ENCODE peak calls at places on chromosome 14, in seven cellular contexts. D is thyroid gland, B is transverse colon, W is foreskin fibroblast, Z is kidney epithelial cell, Q is AG04450, K is fibroblast of lung. M is an unnamed sample.

GRCh38 chr14:32028599-32028998 is 48.5 kb upstream of the ARHGAP5 start:
- DNase-seq in D (no peak), B (no peak), W (no peak), Z (peak), Q (no peak), K (peak), M (peak)

GRCh38 chr14:84403585-84403984 is 1126.4 kb upstream of the FLRT2 start:
- DNase-seq in D (peak), B (no peak), W (no peak), Z (peak), Q (no peak), K (no peak), M (no peak)

GRCh38 chr14:81829447-81829846 is 295.8 kb upstream of the SEL1L start:
- DNase-seq in D (no peak), B (no peak), W (no peak), Z (no peak), Q (no peak), K (no peak), M (no peak)

GRCh38 chr14:94867931-94868597 is 98.2 kb upstream of the GSC start:
- DNase-seq in D (no peak), B (no peak), W (no peak), Z (no peak), Q (no peak), K (peak), M (no peak)

GRCh38 chr14:93953263-93953662 is 23.1 kb downstream of the ASB2 start:
- DNase-seq in D (no peak), B (peak), W (no peak), Z (no peak), Q (no peak), K (no peak), M (no peak)

GRCh38 chr14:51035611-51036192 is 59.2 kb downstream of the TRIM9 start:
- DNase-seq in D (no peak), B (no peak), W (no peak), Z (no peak), Q (no peak), K (peak), M (no peak)

GRCh38 chr14:88270781-88271180 is 52.3 kb downstream of the KCNK10 start:
- DNase-seq in D (no peak), B (peak), W (no peak), Z (no peak), Q (no peak), K (no peak), M (no peak)

GRCh38 chr14:50530358-50530757 is 2.0 kb downstream of the MAP4K5 start:
- DNase-seq in D (no peak), B (no peak), W (no peak), Z (no peak), Q (no peak), K (peak), M (no peak)

GRCh38 chr14:86038401-86038985 is 508.5 kb downstream of the FLRT2 start:
- DNase-seq in D (peak), B (peak), W (peak), Z (no peak), Q (peak), K (peak), M (no peak)

GRCh38 chr14:38342803-38343202 is 86.9 kb upstream of the CLEC14A start:
- DNase-seq in D (no peak), B (no peak), W (peak), Z (peak), Q (peak), K (peak), M (peak)

DNA sequence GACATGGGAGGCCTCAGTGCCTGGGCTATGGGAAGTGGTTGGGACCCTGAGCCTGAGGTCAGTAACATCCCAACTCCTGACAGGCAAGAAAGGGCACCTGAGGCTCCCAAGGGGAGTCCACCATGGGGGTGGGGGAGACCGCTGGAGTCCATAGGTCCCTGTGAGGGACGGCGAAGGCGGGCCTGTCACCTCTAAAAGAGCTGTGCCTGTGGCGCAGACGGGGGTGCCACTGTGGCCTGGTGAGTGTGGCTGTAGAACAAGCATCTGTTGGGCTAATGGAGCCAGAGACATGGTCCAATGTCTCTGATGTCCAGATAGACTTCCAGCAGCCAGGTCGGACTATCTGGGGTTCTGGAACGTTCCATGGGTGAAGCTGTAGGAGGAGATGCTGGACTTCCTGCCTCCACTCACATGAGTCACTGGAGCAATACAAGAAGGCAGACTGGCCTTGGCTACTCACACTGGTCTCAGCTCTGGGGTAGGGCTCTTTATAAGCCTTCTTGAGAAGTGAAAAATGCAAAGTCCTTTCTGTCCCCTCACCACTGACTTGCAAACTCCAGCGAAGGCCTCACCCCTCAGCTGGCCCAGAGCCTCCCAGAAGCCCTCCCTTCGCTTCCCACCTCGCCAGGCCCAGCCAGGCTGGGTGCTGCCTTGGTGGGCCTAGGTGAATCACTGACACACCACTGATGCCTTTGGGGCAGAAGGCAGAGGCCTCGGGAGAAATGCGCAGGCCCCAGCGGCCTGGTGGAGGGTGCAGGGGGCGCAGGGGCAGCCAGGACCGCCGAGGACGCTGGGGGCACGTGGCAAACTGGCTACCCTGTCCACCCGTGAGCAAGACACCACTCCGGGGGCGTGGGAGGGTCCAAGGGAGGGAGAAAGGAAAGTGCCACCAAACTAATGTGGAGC is 1.1 kb upstream of the TRAF3 start:
- DNase-seq in D (peak), B (peak), W (peak), Z (no peak), Q (no peak), K (peak), M (peak)
- H3K4me3 ChIP-seq in D (no peak), B (peak), W (no peak), Z (no peak), Q (no peak), K (no peak), M (no peak)

GRCh38 chr14:87260460-87260859 is 732.5 kb downstream of the GALC start:
- DNase-seq in D (no peak), B (no peak), W (no peak), Z (no peak), Q (no peak), K (no peak), M (no peak)
- H3K4me3 ChIP-seq in D (no peak), B (no peak), W (no peak), Z (no peak), Q (no peak), K (no peak), M (no peak)

GRCh38 chr14:76938092-76938500 is 90.4 kb downstream of the IRF2BPL start:
- DNase-seq in D (no peak), B (no peak), W (no peak), Z (no peak), Q (no peak), K (peak), M (no peak)

GRCh38 chr14:76942288-76942778 is 86.2 kb downstream of the IRF2BPL start:
- DNase-seq in D (no peak), B (no peak), W (no peak), Z (no peak), Q (no peak), K (no peak), M (no peak)

GRCh38 chr14:76939015-76939742 is 89.3 kb downstream of the IRF2BPL start:
- DNase-seq in D (no peak), B (no peak), W (no peak), Z (no peak), Q (no peak), K (no peak), M (no peak)

GRCh38 chr14:76941544-76942287 is 86.8 kb downstream of the IRF2BPL start:
- DNase-seq in D (no peak), B (no peak), W (no peak), Z (no peak), Q (no peak), K (no peak), M (no peak)

GRCh38 chr14:76940057-76940456 is 88.5 kb downstream of the IRF2BPL start:
- DNase-seq in D (no peak), B (no peak), W (no peak), Z (no peak), Q (no peak), K (no peak), M (no peak)
- H3K4me3 ChIP-seq in D (no peak), B (no peak), W (no peak), Z (no peak), Q (no peak), K (no peak), M (no peak)

GRCh38 chr14:22614240-22614799 is 16.2 kb downstream of the ABHD4 start:
- DNase-seq in D (peak), B (no peak), W (peak), Z (peak), Q (peak), K (peak), M (peak)
- H3K4me3 ChIP-seq in D (no peak), B (no peak), W (no peak), Z (no peak), Q (no peak), K (no peak), M (no peak)

GRCh38 chr14:69298131-69299071 is 38.4 kb downstream of the GALNT16 start:
- DNase-seq in D (no peak), B (no peak), W (no peak), Z (no peak), Q (no peak), K (no peak), M (no peak)
- H3K4me3 ChIP-seq in D (no peak), B (no peak), W (no peak), Z (no peak), Q (no peak), K (no peak), M (no peak)

GRCh38 chr14:67410313-67410712 is 1.7 kb downstream of the PLEK2 start:
- DNase-seq in D (peak), B (peak), W (no peak), Z (no peak), Q (no peak), K (no peak), M (no peak)

GRCh38 chr14:67413806-67414769 is 2.1 kb upstream of the PLEK2 start:
- DNase-seq in D (peak), B (no peak), W (peak), Z (peak), Q (peak), K (peak), M (no peak)

GRCh38 chr14:67411820-67412421 is at the start of gene PLEK2:
- DNase-seq in D (peak), B (peak), W (no peak), Z (no peak), Q (no peak), K (peak), M (no peak)

GRCh38 chr14:67409461-67409860 is 2.5 kb downstream of the PLEK2 start:
- DNase-seq in D (no peak), B (no peak), W (no peak), Z (no peak), Q (no peak), K (no peak), M (no peak)

GRCh38 chr14:67411375-67411774 is 590 bp downstream of the PLEK2 start:
- DNase-seq in D (no peak), B (no peak), W (no peak), Z (no peak), Q (no peak), K (no peak), M (no peak)
- H3K4me3 ChIP-seq in D (peak), B (peak), W (peak), Z (peak), Q (peak), K (peak), M (peak)